ENCODE peak calls at places on chromosomes 4 and X, in four cellular contexts. E is activated T-cell treated with anti-CD3 and anti-CD28 coated beads, Interleukin-2, amount 50 U/mL, for 1 hour; K is RPMI7951; M is DMS79. S is an unnamed sample.

GRCh38 chr4:1312821-1313640 is 23.3 kb downstream of the MAEA start:
- DNase-seq in E (no peak), M (no peak), K (no peak), S (no peak)

GRCh38 chr4:108555701-108556100 is 64.7 kb upstream of the RPL34 start:
- DNase-seq in M (no peak), E (no peak), K (no peak), S (no peak)

GRCh38 chr4:18923496-18924161 is 902.1 kb upstream of the LCORL start:
- DNase-seq in M (no peak), E (no peak), K (no peak), S (no peak)

GRCh38 chrX:154444001-154444754 is at the start of gene FAM50A:
- DNase-seq in K (peak), E (peak), M (peak), S (no peak)

GRCh38 chr4:81030061-81030616 is 369 bp upstream of the BMP3 start:
- DNase-seq in K (no peak), E (no peak), M (no peak), S (no peak)

GRCh38 chr4:77172336-77172735 is 15.3 kb downstream of the CCNG2 start:
- DNase-seq in E (no peak), K (peak), M (no peak), S (no peak)

GRCh38 chr4:86250006-86250405 is 109.8 kb downstream of the MAPK10 start:
- DNase-seq in E (no peak), K (no peak), M (peak), S (no peak)

GRCh38 chrX:1119275-1119674 is 93.2 kb downstream of the CRLF2 start:
- DNase-seq in K (no peak), M (no peak), E (no peak), S (no peak)

GRCh38 chr4:137775701-137776100 is 243.4 kb upstream of the PCDH18 start:
- DNase-seq in M (no peak), E (no peak), K (no peak), S (no peak)

GRCh38 chr4:152164561-152164960 is 371.3 kb downstream of the FBXW7 start:
- DNase-seq in E (no peak), M (no peak), K (no peak), S (no peak)

GRCh38 chr4:102503831-102504786 is 3.0 kb downstream of the NFKB1 start:
- DNase-seq in M (no peak), K (no peak), E (no peak), S (no peak)

GRCh38 chr4:35614120-35614519 is 630.2 kb downstream of the ARAP2 start:
- DNase-seq in M (no peak), E (no peak), K (no peak), S (no peak)

GRCh38 chr4:120004054-120004453 is 62.6 kb downstream of the MAD2L1 start:
- DNase-seq in E (no peak), M (no peak), K (no peak), S (no peak)

GRCh38 chr4:89838005-89838404 is 1.0 kb upstream of the SNCA start:
- DNase-seq in K (no peak), E (no peak), M (no peak), S (no peak)

GRCh38 chr4:108889696-108890475 is 127.0 kb upstream of the ETNPPL start:
- DNase-seq in M (no peak), E (no peak), K (no peak), S (no peak)

GRCh38 chrX:5242091-5242790 is 986.4 kb downstream of the NLGN4X start:
- DNase-seq in K (no peak), M (no peak), E (no peak), S (no peak)

GRCh38 chr4:7523526-7523925 is 88.8 kb upstream of the PSAPL1 start:
- DNase-seq in E (no peak), M (no peak), K (no peak), S (no peak)

GRCh38 chr4:147547314-147548056 is 66.6 kb downstream of the EDNRA start:
- DNase-seq in M (no peak), E (no peak), K (peak), S (no peak)

GRCh38 chrX:20412871-20413486 is 146.3 kb upstream of the RPS6KA3 start:
- DNase-seq in K (no peak), M (no peak), E (peak), S (no peak)

GRCh38 chrX:47169273-47169672 is 24.3 kb downstream of the RBM10 start:
- DNase-seq in K (no peak), E (no peak), M (no peak), S (no peak)

GRCh38 chrX:66994729-66995128 is 355.9 kb upstream of the EDA2R start:
- DNase-seq in K (no peak), M (no peak), E (no peak), S (no peak)

GRCh38 chrX:133085785-133086184 is 11.1 kb downstream of the USP26 start:
- DNase-seq in M (no peak), K (no peak), E (no peak), S (no peak)